ENCODE peak calls at places on chromosomes 2 and 18, in nine cellular contexts. E is activated T-helper 1 cell treated with anti-CD3 and anti-CD28 coated beads, Interleukin-12 subunit alpha, Interleukin-12 subunit beta, Interleukin-2, Interleukin-4 antibody, amounts not matched to agents 30 ng/mL and 10 ng/mL and 1 ng/mL, durations not matched to agents 14 hours and 24 hours and 36 hours; I is mesendoderm; C is colonic mucosa; W is IMR-90; B is AG20443; F is NCI-H1105; L is HEK293T; H is RKO. R is an unnamed sample.

GRCh38 chr2:49044680-49045079 is 109.6 kb downstream of the FSHR start:
- DNase-seq in E (no peak), I (peak; percentile 68), C (no peak), W (no peak), B (no peak), F (peak; percentile 72), L (no peak), H (peak; percentile 9), R (no peak)

GRCh38 chr2:113406114-113406513 is 31.4 kb upstream of the ZNG1B start:
- DNase-seq in E (no peak), I (peak; percentile 20), C (no peak), W (no peak), B (no peak), F (no peak), L (no peak), H (no peak), R (no peak)

GRCh38 chr2:61262699-61263098 is 100.7 kb downstream of the C2orf74 start:
- DNase-seq in E (no peak), I (no peak), C (no peak), W (peak; percentile 41), B (no peak), F (no peak), L (no peak), H (no peak), R (no peak)

GRCh38 chr2:77839102-77839501 is 316.9 kb upstream of the LRRTM4 start:
- DNase-seq in E (no peak), I (peak; percentile 14), C (no peak), W (no peak), B (no peak), F (no peak), L (no peak), H (no peak), R (no peak)

GRCh38 chr2:107553045-107553444 is 273.6 kb upstream of the RGPD4 start:
- DNase-seq in E (no peak), I (no peak), C (no peak), W (no peak), B (no peak), F (no peak), L (no peak), H (no peak), R (no peak)

GRCh38 chr2:21772624-21773023 is 648.9 kb downstream of the TDRD15 start:
- DNase-seq in E (no peak), I (no peak), C (no peak), W (peak; percentile 98), B (no peak), F (no peak), L (no peak), H (no peak), R (no peak)

GRCh38 chr2:3490191-3491158 is 28.9 kb downstream of the ADI1 start:
- DNase-seq in E (no peak), I (no peak), C (no peak), W (no peak), B (no peak), F (no peak), L (no peak), H (no peak), R (no peak)

GRCh38 chr2:230335461-230335863 is 8.5 kb downstream of the SP140L start:
- DNase-seq in E (no peak), I (no peak), C (no peak), W (no peak), B (no peak), F (no peak), L (no peak), H (no peak), R (no peak)

GRCh38 chr18:32018331-32019250 is at the start of gene RNF125:
- DNase-seq in E (peak; percentile 90), I (peak; percentile 98), C (peak; percentile 76), W (peak; percentile 68), B (peak; percentile 89), F (peak; percentile 90), L (peak; percentile 96), H (peak; percentile 77), R (peak; percentile 43)

GRCh38 chr18:64202836-64203235 is 53.9 kb upstream of the LINC00305 start:
- DNase-seq in E (no peak), I (no peak), C (no peak), W (no peak), B (no peak), F (no peak), L (no peak), H (no peak), R (no peak)

GRCh38 chr2:65360441-65360840 is 72.0 kb downstream of the SPRED2 start:
- DNase-seq in E (no peak), I (no peak), C (no peak), W (no peak), B (no peak), F (no peak), L (no peak), H (no peak), R (no peak)

GRCh38 chr2:30293303-30293912 is 62.1 kb downstream of the LBH start:
- DNase-seq in E (no peak), I (peak; percentile 53), C (no peak), W (peak; percentile 100), B (peak; percentile 75), F (no peak), L (no peak), H (peak; percentile 52), R (no peak)

GRCh38 chr18:48053881-48054586 is 123.6 kb upstream of the SMAD2 start:
- DNase-seq in E (no peak), I (peak; percentile 75), C (peak; percentile 69), W (no peak), B (no peak), F (no peak), L (no peak), H (no peak), R (no peak)

GRCh38 chr2:180781276-180781675 is 199.1 kb upstream of the UBE2E3 start:
- DNase-seq in E (no peak), I (no peak), C (no peak), W (no peak), B (no peak), F (no peak), L (no peak), H (no peak), R (no peak)

GRCh38 chr18:26175481-26175880 is 41.8 kb downstream of the PSMA8 start:
- DNase-seq in E (no peak), I (no peak), C (no peak), W (no peak), B (no peak), F (no peak), L (no peak), H (no peak), R (no peak)

GRCh38 chr2:240857039-240858008 is 11.3 kb upstream of the AGXT start:
- DNase-seq in E (no peak), I (peak; percentile 50), C (peak; percentile 53), W (no peak), B (no peak), F (no peak), L (no peak), H (no peak), R (no peak)

GRCh38 chr2:187529977-187530721 is 24.1 kb downstream of the TFPI start:
- DNase-seq in E (no peak), I (no peak), C (no peak), W (no peak), B (no peak), F (no peak), L (no peak), H (no peak), R (no peak)

GRCh38 chr2:220191737-220192136 is 564.3 kb downstream of the SLC4A3 start:
- DNase-seq in E (no peak), I (no peak), C (no peak), W (no peak), B (no peak), F (no peak), L (no peak), H (no peak), R (no peak)

GRCh38 chr2:101921319-101921960 is 70.3 kb upstream of the IL1R2 start:
- DNase-seq in E (no peak), I (no peak), C (no peak), W (no peak), B (no peak), F (no peak), L (no peak), H (no peak), R (no peak)

GRCh38 chr2:203758841-203759691 is 52.6 kb downstream of the CD28 start:
- DNase-seq in E (no peak), I (peak; percentile 14), C (no peak), W (peak; percentile 87), B (peak; percentile 55), F (no peak), L (no peak), H (no peak), R (no peak)